ENCODE peak calls at places on chromosomes 3 and 15, in six cellular contexts. Z is mesenchymal stem cell; H is kidney; L is CD8-positive, alpha-beta memory T cell; N is A549; W is GM23248. F is an unnamed sample. For H3K4me1, the result is how much of the 10 kb centered on the place peaks cover.

GRCh38 chr3:36730965-36731364 is 33.4 kb downstream of the DCLK3 start:
- DNase-seq in Z (no peak), H (no peak), L (no peak), N (no peak), W (no peak), F (no peak)

GRCh38 chr15:32956006-32956405 is 238.2 kb downstream of the GREM1 start:
- DNase-seq in Z (peak), H (no peak), L (no peak), N (peak), W (peak), F (no peak)

GRCh38 chr15:73081321-73081958 is 29.2 kb downstream of the NEO1 start:
- DNase-seq in Z (peak), H (no peak), L (peak), N (peak), W (peak), F (no peak)

GRCh38 chr15:94383706-94384105 is 152.3 kb downstream of the MCTP2 start:
- DNase-seq in Z (peak), H (no peak), L (no peak), N (no peak), W (peak), F (no peak)

GRCh38 chr3:96106701-96107100 is 707.7 kb upstream of the EPHA6 start:
- DNase-seq in Z (no peak), H (no peak), L (no peak), N (no peak), W (no peak), F (no peak)

GRCh38 chr15:70095387-70096214 is 2.1 kb downstream of the TLE3 start:
- DNase-seq in Z (peak), H (peak), L (peak), N (no peak), W (peak), F (peak)

GRCh38 chr15:34582461-34583357 is 742 bp downstream of the GOLGA8B start:
- DNase-seq in Z (peak), H (peak), L (peak), N (peak), W (peak), F (peak)

GRCh38 chr3:100709840-100710235 is 544 bp downstream of the TFG start:
- DNase-seq in Z (peak), H (peak), L (peak), N (peak), W (peak), F (peak)

GRCh38 chr3:194328080-194328571 is 23.0 kb downstream of the CPN2 start:
- DNase-seq in Z (peak), H (no peak), L (peak), N (peak), W (peak), F (no peak)

GRCh38 chr3:36475593-36475992 is 95.3 kb downstream of the STAC start:
- DNase-seq in Z (no peak), H (no peak), L (no peak), N (no peak), W (no peak), F (no peak)

GRCh38 chr3:33875680-33876079 is 77.2 kb downstream of the PDCD6IP start:
- DNase-seq in Z (no peak), H (no peak), L (no peak), N (no peak), W (no peak), F (no peak)

GRCh38 chr3:172559029-172559428 is 35.8 kb upstream of the TNFSF10 start:
- DNase-seq in Z (no peak), H (no peak), L (no peak), N (no peak), W (no peak), F (no peak)

GRCh38 chr3:125057186-125057850 is 1.5 kb upstream of the HEG1 start:
- DNase-seq in Z (peak), H (no peak), L (no peak), N (no peak), W (peak), F (no peak)

GRCh38 chr3:142310439-142310838 is 85.1 kb upstream of the GK5 start:
- DNase-seq in Z (no peak), H (no peak), L (no peak), N (no peak), W (no peak), F (no peak)

GRCh38 chr15:64774556-64775523 is 549 bp downstream of the RBPMS2 start:
- DNase-seq in Z (peak), H (peak), L (no peak), N (no peak), W (peak), F (peak)

GRCh38 chr3:31364711-31365110 is 168.0 kb upstream of the STT3B start:
- DNase-seq in Z (peak), H (no peak), L (no peak), N (no peak), W (peak), F (no peak)

GRCh38 chr15:38961886-38962285 is 397.3 kb upstream of the RASGRP1 start:
- DNase-seq in Z (no peak), H (no peak), L (no peak), N (no peak), W (peak), F (no peak)

GRCh38 chr3:3699816-3700633 is 99.2 kb upstream of the LRRN1 start:
- DNase-seq in Z (no peak), H (no peak), L (no peak), N (no peak), W (no peak), F (no peak)

GRCh38 chr3:82875401-82875800 is 1114.0 kb upstream of the GBE1 start:
- DNase-seq in Z (no peak), H (no peak), L (no peak), N (no peak), W (no peak), F (no peak)

GRCh38 chr3:119352235-119352634 is 58.1 kb downstream of the ARHGAP31 start:
- DNase-seq in Z (no peak), H (no peak), L (peak), N (no peak), W (peak), F (no peak)

GRCh38 chr3:51307458-51307857 is 77.6 kb upstream of the MANF start:
- DNase-seq in Z (no peak), H (no peak), L (no peak), N (no peak), W (no peak), F (no peak)

GRCh38 chr15:101188517-101189340 is 63.1 kb downstream of the CHSY1 start:
- DNase-seq in Z (peak), H (peak), L (no peak), N (no peak), W (peak), F (no peak)

GRCh38 chr15:65660927-65661326 is 39.2 kb downstream of the SLC24A1 start:
- DNase-seq in Z (peak), H (no peak), L (no peak), N (no peak), W (peak), F (no peak)

GRCh38 chr15:56254270-56254669 is 10.6 kb upstream of the RFX7 start:
- DNase-seq in Z (no peak), H (no peak), L (no peak), N (no peak), W (no peak), F (no peak)

GRCh38 chr15:71806452-71806931 is 3.9 kb upstream of the NR2E3 start:
- DNase-seq in Z (peak), H (peak), L (no peak), N (no peak), W (peak), F (no peak)

GRCh38 chr15:100722551-100723322 is 120.3 kb downstream of the ASB7 start:
- DNase-seq in Z (no peak), H (no peak), L (no peak), N (no peak), W (no peak), F (no peak)

GRCh38 chr3:147846854-147847453 is 437.8 kb downstream of the ZIC1 start:
- DNase-seq in Z (no peak), H (no peak), L (no peak), N (no peak), W (no peak), F (no peak)

GRCh38 chr3:67500699-67501098 is 153.7 kb downstream of the SUCLG2 start:
- DNase-seq in Z (no peak), H (no peak), L (no peak), N (no peak), W (no peak), F (no peak)

GRCh38 chr3:76500746-76501275 is 539.1 kb upstream of the ROBO2 start:
- DNase-seq in Z (no peak), H (no peak), L (no peak), N (no peak), W (peak), F (no peak)

GRCh38 chr15:34304613-34305012 is 33.0 kb downstream of the SLC12A6 start:
- DNase-seq in Z (peak), H (no peak), L (no peak), N (no peak), W (peak), F (no peak)

GRCh38 chr3:9673082-9673481 is 23.8 kb downstream of the MTMR14 start:
- DNase-seq in Z (no peak), H (no peak), L (no peak), N (no peak), W (no peak), F (no peak)

GRCh38 chr3:194168994-194169393 is 33.0 kb downstream of the HES1 start:
- DNase-seq in Z (no peak), H (no peak), L (no peak), N (no peak), W (no peak), F (no peak)

GRCh38 chr15:90885432-90886290 is 1.4 kb downstream of the FES start:
- DNase-seq in Z (peak), H (peak), L (peak), N (no peak), W (peak), F (peak)

GRCh38 chr3:100496711-100497261 is 4.4 kb downstream of the TMEM45A start:
- DNase-seq in Z (peak), H (no peak), L (no peak), N (no peak), W (peak), F (no peak)

GRCh38 chr3:61579685-61580084 is 18.3 kb downstream of the PTPRG start:
- DNase-seq in Z (no peak), H (no peak), L (no peak), N (no peak), W (no peak), F (no peak)

GRCh38 chr3:61582846-61583245 is 21.5 kb downstream of the PTPRG start:
- DNase-seq in Z (no peak), H (no peak), L (no peak), N (no peak), W (no peak), F (no peak)

GRCh38 chr3:61582287-61582686 is 20.9 kb downstream of the PTPRG start:
- DNase-seq in Z (no peak), H (no peak), L (no peak), N (no peak), W (no peak), F (no peak)

GRCh38 chr3:61578667-61579367 is 17.4 kb downstream of the PTPRG start:
- DNase-seq in Z (no peak), H (no peak), L (no peak), N (no peak), W (no peak), F (no peak)

DNA sequence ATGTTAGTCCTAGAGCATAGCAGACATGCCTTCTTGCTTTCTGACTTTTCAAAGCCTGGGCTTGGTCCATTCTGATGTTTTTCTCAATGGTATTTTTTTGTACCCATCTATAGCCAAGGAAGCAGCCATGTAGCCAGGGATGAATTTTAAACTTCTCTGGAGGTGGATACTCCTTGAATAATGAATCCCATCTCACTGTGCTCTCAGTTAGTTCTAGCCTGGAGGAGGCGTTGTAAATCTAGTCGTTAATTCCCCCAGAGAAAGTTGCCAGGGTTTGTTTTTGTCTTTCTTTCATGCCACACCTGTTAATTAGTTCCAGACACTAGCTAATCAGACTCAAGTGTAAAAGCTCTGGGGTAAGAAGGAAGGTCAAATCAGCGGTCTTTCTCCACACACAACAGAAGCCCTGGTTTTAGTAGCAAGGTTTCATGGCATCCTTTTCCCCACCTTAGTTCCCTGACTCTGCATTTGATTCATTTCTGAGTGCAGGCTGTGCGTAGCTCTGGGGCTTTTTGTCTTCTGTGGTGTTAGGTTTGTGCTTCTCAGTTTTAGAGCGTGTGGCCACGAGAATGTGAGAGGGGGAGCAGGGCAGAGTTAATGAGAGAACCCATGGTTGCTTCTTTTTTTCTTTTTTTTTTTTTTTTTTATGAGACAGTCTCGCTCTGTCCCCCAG is 19.7 kb downstream of the PTPRG start:
- DNase-seq in Z (no peak), H (no peak), L (no peak), N (no peak), W (no peak), F (no peak)
- H3K27ac ChIP-seq in Z (no peak), H (peak), L (no peak), N (no peak), W (no peak), F (peak)

GRCh38 chr3:192917508-192918274 is at the start of gene MB21D2:
- DNase-seq in Z (peak), H (peak), L (peak), N (peak), W (peak), F (peak)

GRCh38 chr3:192915724-192916123 is 1.9 kb downstream of the MB21D2 start:
- DNase-seq in Z (peak), H (no peak), L (no peak), N (no peak), W (peak), F (no peak)

GRCh38 chr3:192918275-192918588 is 576 bp upstream of the MB21D2 start:
- DNase-seq in Z (no peak), H (no peak), L (no peak), N (no peak), W (no peak), F (no peak)

GRCh38 chr3:192916455-192917257 is 1.0 kb downstream of the MB21D2 start:
- DNase-seq in Z (peak), H (peak), L (no peak), N (peak), W (peak), F (peak)

DNA sequence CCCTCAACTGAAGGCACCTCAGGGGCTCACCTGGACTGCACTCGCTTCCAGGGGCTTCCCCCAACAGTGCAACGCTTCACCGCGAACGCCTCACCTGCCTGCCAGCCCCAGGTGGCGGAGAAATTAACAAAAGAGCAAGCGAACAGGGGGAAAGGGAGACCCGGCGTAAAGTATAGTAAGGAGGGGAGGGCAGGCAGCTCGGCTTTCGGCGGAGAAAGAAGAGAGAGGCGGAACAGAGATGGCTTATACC is 473 bp downstream of the MB21D2 start:
- DNase-seq in Z (no peak), H (no peak), L (no peak), N (no peak), W (no peak), F (no peak)
- H3K4me3 ChIP-seq in Z (peak), H (peak), L (peak), N (peak), W (peak), F (peak)

GRCh38 chr3:128491071-128491899 is 1.7 kb downstream of the GATA2 start:
- DNase-seq in Z (no peak), H (peak), L (no peak), N (no peak), W (peak), F (no peak)
- H3K4me1 ChIP-seq in Z (under half), H (under half), L (under half), N (under half), W (under half), F (under half)

DNA sequence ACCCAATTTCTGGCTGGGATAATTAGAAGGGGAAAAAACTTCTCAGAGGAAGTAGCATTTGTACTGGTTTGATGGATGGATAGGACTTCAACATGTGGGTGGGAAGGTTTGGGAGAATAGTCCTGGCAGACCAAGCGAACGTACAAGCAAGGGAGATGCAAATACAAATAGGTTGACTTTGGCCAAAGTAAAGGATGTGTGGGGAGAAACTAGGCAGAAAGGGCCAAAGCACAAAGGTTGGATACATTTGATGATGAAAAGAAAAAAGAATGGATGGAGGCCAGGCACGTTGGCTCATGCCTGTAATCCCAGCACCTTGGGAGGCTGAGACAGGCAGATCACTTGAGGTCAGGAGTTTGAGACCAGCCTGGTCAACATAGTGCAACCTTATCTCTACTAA is 63.4 kb downstream of the ERC2 start:
- DNase-seq in Z (no peak), H (no peak), L (no peak), N (no peak), W (no peak), F (no peak)
- H3K27ac ChIP-seq in Z (no peak), H (no peak), L (no peak), N (no peak), W (no peak), F (no peak)

GRCh38 chr3:22779737-22780136 is 423.4 kb upstream of the UBE2E2 start:
- DNase-seq in Z (no peak), H (no peak), L (no peak), N (no peak), W (no peak), F (no peak)

DNA sequence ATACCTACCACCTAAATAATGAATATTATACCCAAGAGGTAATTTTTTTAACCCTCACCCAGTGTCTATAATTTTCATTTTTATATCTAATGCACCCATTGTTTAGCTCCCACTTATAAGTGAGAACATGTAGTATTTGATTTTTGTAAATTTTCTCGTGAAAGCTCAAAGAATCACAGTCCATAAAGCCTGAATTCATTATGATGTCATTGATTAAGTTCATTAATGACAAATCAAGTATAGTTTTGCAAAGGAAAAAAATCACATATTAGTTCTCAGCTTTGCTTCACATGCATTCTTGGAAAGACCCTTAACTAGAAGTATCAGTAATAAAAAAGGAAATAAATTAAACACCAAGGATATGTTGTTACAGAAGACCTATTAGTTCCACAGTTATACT is 425.3 kb upstream of the UBE2E2 start:
- DNase-seq in Z (no peak), H (no peak), L (no peak), N (no peak), W (no peak), F (no peak)
- H3K4me3 ChIP-seq in Z (no peak), H (no peak), L (no peak), N (no peak), W (no peak), F (no peak)

GRCh38 chr15:96360581-96361308 is 30.2 kb downstream of the NR2F2 start:
- DNase-seq in Z (peak), H (peak), L (no peak), N (no peak), W (no peak), F (no peak)
- H3K4me1 ChIP-seq in Z (under half), H (under half), L (under half), N (under half), W (under half), F (under half)

GRCh38 chr3:56975562-56975961 is 84.9 kb upstream of the SPATA12 start:
- DNase-seq in Z (no peak), H (no peak), L (no peak), N (no peak), W (peak), F (no peak)

GRCh38 chr3:56974242-56974945 is 86.1 kb upstream of the SPATA12 start:
- DNase-seq in Z (no peak), H (no peak), L (no peak), N (no peak), W (no peak), F (no peak)

GRCh38 chr3:56980283-56980682 is 80.2 kb upstream of the SPATA12 start:
- DNase-seq in Z (no peak), H (no peak), L (no peak), N (no peak), W (no peak), F (no peak)

GRCh38 chr3:56976666-56977560 is 83.6 kb upstream of the SPATA12 start:
- DNase-seq in Z (peak), H (no peak), L (no peak), N (no peak), W (peak), F (no peak)

GRCh38 chr3:56977561-56977889 is 82.9 kb upstream of the SPATA12 start:
- DNase-seq in Z (no peak), H (no peak), L (no peak), N (no peak), W (no peak), F (no peak)
- H3K27ac ChIP-seq in Z (no peak), H (no peak), L (no peak), N (no peak), W (no peak), F (no peak)